ENCODE peak calls at places on chromosomes 16 and 17, in six cellular contexts. One of them, this sample, is unnamed.

GRCh38 chr17:58327363-58328194 is 1.0 kb downstream of the TSPOAP1 start:
- DNase-seq in psoas muscle: no peak
- DNase-seq in GM12865: no peak
- DNase-seq in tibial artery: no peak
- DNase-seq in mesenchymal stem cell: no peak
- DNase-seq in right atrium auricular region: no peak
- DNase-seq in this sample: no peak

GRCh38 chr16:4936181-4936990 is 562 bp downstream of the PPL start:
- DNase-seq in psoas muscle: peak
- DNase-seq in GM12865: no peak
- DNase-seq in tibial artery: peak
- DNase-seq in mesenchymal stem cell: no peak
- DNase-seq in right atrium auricular region: no peak
- DNase-seq in this sample: no peak

GRCh38 chr17:68328676-68329075 is 37.4 kb downstream of the ARSG start:
- DNase-seq in psoas muscle: no peak
- DNase-seq in GM12865: no peak
- DNase-seq in tibial artery: no peak
- DNase-seq in mesenchymal stem cell: peak
- DNase-seq in right atrium auricular region: no peak
- DNase-seq in this sample: no peak

GRCh38 chr16:11956558-11956957 is 8.5 kb upstream of the TNFRSF17 start:
- DNase-seq in psoas muscle: no peak
- DNase-seq in GM12865: no peak
- DNase-seq in tibial artery: no peak
- DNase-seq in mesenchymal stem cell: no peak
- DNase-seq in right atrium auricular region: no peak
- DNase-seq in this sample: no peak

GRCh38 chr16:63789603-63790002 is 1332.3 kb downstream of the CDH11 start:
- DNase-seq in psoas muscle: no peak
- DNase-seq in GM12865: no peak
- DNase-seq in tibial artery: no peak
- DNase-seq in mesenchymal stem cell: no peak
- DNase-seq in right atrium auricular region: no peak
- DNase-seq in this sample: no peak

GRCh38 chr17:47802341-47803022 is 19.1 kb downstream of the OSBPL7 start:
- DNase-seq in psoas muscle: no peak
- DNase-seq in GM12865: peak
- DNase-seq in tibial artery: no peak
- DNase-seq in mesenchymal stem cell: peak
- DNase-seq in right atrium auricular region: no peak
- DNase-seq in this sample: no peak

GRCh38 chr17:33292981-33293867 is at the start of gene ASIC2:
- DNase-seq in psoas muscle: peak
- DNase-seq in GM12865: no peak
- DNase-seq in tibial artery: no peak
- DNase-seq in mesenchymal stem cell: peak
- DNase-seq in right atrium auricular region: no peak
- DNase-seq in this sample: no peak

GRCh38 chr17:1931759-1932579 is 93.2 kb downstream of the RTN4RL1 start:
- DNase-seq in psoas muscle: peak
- DNase-seq in GM12865: no peak
- DNase-seq in tibial artery: no peak
- DNase-seq in mesenchymal stem cell: no peak
- DNase-seq in right atrium auricular region: no peak
- DNase-seq in this sample: peak

GRCh38 chr17:21263351-21263750 is 10.1 kb upstream of the NATD1 start:
- DNase-seq in psoas muscle: no peak
- DNase-seq in GM12865: no peak
- DNase-seq in tibial artery: no peak
- DNase-seq in mesenchymal stem cell: peak
- DNase-seq in right atrium auricular region: no peak
- DNase-seq in this sample: no peak

GRCh38 chr16:4283939-4284338 is 11.1 kb upstream of the TFAP4 start:
- DNase-seq in psoas muscle: no peak
- DNase-seq in GM12865: no peak
- DNase-seq in tibial artery: no peak
- DNase-seq in mesenchymal stem cell: peak
- DNase-seq in right atrium auricular region: no peak
- DNase-seq in this sample: no peak

GRCh38 chr16:11359370-11359769 is 14.1 kb downstream of the RMI2 start:
- DNase-seq in psoas muscle: peak
- DNase-seq in GM12865: no peak
- DNase-seq in tibial artery: no peak
- DNase-seq in mesenchymal stem cell: peak
- DNase-seq in right atrium auricular region: no peak
- DNase-seq in this sample: no peak

GRCh38 chr17:33750943-33751701 is 458.0 kb upstream of the ASIC2 start:
- DNase-seq in psoas muscle: peak
- DNase-seq in GM12865: peak
- DNase-seq in tibial artery: peak
- DNase-seq in mesenchymal stem cell: peak
- DNase-seq in right atrium auricular region: peak
- DNase-seq in this sample: peak

GRCh38 chr16:55476625-55477533 is 2.1 kb upstream of the MMP2 start:
- DNase-seq in psoas muscle: peak
- DNase-seq in GM12865: no peak
- DNase-seq in tibial artery: peak
- DNase-seq in mesenchymal stem cell: no peak
- DNase-seq in right atrium auricular region: peak
- DNase-seq in this sample: peak

GRCh38 chr17:45241315-45242011 is 19.8 kb downstream of the FMNL1 start:
- DNase-seq in psoas muscle: no peak
- DNase-seq in GM12865: no peak
- DNase-seq in tibial artery: no peak
- DNase-seq in mesenchymal stem cell: no peak
- DNase-seq in right atrium auricular region: no peak
- DNase-seq in this sample: no peak

GRCh38 chr16:55144656-55145055 is 179.3 kb upstream of the IRX6 start:
- DNase-seq in psoas muscle: no peak
- DNase-seq in GM12865: no peak
- DNase-seq in tibial artery: no peak
- DNase-seq in mesenchymal stem cell: no peak
- DNase-seq in right atrium auricular region: no peak
- DNase-seq in this sample: no peak

GRCh38 chr16:79847569-79847968 is 247.0 kb upstream of the MAF start:
- DNase-seq in psoas muscle: no peak
- DNase-seq in GM12865: no peak
- DNase-seq in tibial artery: no peak
- DNase-seq in mesenchymal stem cell: no peak
- DNase-seq in right atrium auricular region: no peak
- DNase-seq in this sample: no peak

GRCh38 chr16:79628501-79628975 is 28.0 kb upstream of the MAF start:
- DNase-seq in psoas muscle: no peak
- DNase-seq in GM12865: peak
- DNase-seq in tibial artery: no peak
- DNase-seq in mesenchymal stem cell: peak
- DNase-seq in right atrium auricular region: no peak
- DNase-seq in this sample: no peak

GRCh38 chr17:8420041-8420934 is 15.4 kb upstream of the NDEL1 start:
- DNase-seq in psoas muscle: peak
- DNase-seq in GM12865: no peak
- DNase-seq in tibial artery: peak
- DNase-seq in mesenchymal stem cell: peak
- DNase-seq in right atrium auricular region: peak
- DNase-seq in this sample: peak

GRCh38 chr16:49085689-49086088 is 195.9 kb downstream of the CBLN1 start:
- DNase-seq in psoas muscle: no peak
- DNase-seq in GM12865: no peak
- DNase-seq in tibial artery: no peak
- DNase-seq in mesenchymal stem cell: no peak
- DNase-seq in right atrium auricular region: no peak
- DNase-seq in this sample: no peak

GRCh38 chr16:2039286-2040030 is 8.2 kb downstream of the NTHL1 start:
- DNase-seq in psoas muscle: peak
- DNase-seq in GM12865: no peak
- DNase-seq in tibial artery: peak
- DNase-seq in mesenchymal stem cell: peak
- DNase-seq in right atrium auricular region: peak
- DNase-seq in this sample: peak

GRCh38 chr16:15425861-15426260 is 8.5 kb upstream of the BMERB1 start:
- DNase-seq in psoas muscle: no peak
- DNase-seq in GM12865: no peak
- DNase-seq in tibial artery: no peak
- DNase-seq in mesenchymal stem cell: no peak
- DNase-seq in right atrium auricular region: no peak
- DNase-seq in this sample: no peak

GRCh38 chr16:15422222-15422621 is 12.2 kb upstream of the BMERB1 start:
- DNase-seq in psoas muscle: no peak
- DNase-seq in GM12865: no peak
- DNase-seq in tibial artery: no peak
- DNase-seq in mesenchymal stem cell: no peak
- DNase-seq in right atrium auricular region: no peak
- DNase-seq in this sample: no peak

DNA sequence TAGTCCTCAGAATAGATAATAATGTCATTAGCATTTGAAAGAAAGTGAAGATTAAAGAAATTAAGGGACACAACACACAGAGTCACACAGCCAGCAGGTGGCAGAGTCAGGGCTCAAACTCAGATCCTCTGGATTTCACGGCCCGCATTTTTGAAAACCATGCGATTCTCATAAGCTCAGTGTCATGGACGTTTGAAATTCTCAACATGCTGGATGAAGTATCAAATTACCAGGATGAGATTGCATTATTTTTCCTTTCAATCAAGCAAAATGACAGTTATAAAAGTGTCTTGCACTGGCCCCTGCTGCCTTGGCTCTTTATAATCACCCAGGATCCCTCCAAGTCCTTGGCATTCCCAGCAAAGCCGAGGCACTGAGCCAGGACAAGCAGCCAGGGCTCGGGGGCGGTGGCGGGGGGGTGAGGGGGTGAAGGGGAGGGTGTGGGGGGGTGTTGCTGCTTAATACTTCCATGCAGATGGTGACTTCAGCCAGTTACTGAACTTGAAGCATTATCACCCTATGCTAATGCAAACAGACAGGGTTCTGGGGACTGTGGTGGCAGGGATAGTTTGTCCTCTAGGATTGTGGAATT is 6.6 kb upstream of the BMERB1 start:
- DNase-seq in psoas muscle: peak
- DNase-seq in GM12865: peak
- DNase-seq in tibial artery: peak
- DNase-seq in mesenchymal stem cell: peak
- DNase-seq in right atrium auricular region: peak
- DNase-seq in this sample: peak
- H3K4me3 ChIP-seq in psoas muscle: peak
- H3K4me3 ChIP-seq in GM12865: no peak
- H3K4me3 ChIP-seq in tibial artery: peak
- H3K4me3 ChIP-seq in mesenchymal stem cell: no peak
- H3K4me3 ChIP-seq in right atrium auricular region: peak
- H3K4me3 ChIP-seq in this sample: peak

GRCh38 chr16:89561195-89562026 is 929 bp downstream of the RPL13 start:
- DNase-seq in psoas muscle: no peak
- DNase-seq in GM12865: peak
- DNase-seq in tibial artery: no peak
- DNase-seq in mesenchymal stem cell: no peak
- DNase-seq in right atrium auricular region: no peak
- DNase-seq in this sample: no peak

GRCh38 chr16:89564476-89565255 is 4.2 kb downstream of the RPL13 start:
- DNase-seq in psoas muscle: no peak
- DNase-seq in GM12865: peak
- DNase-seq in tibial artery: no peak
- DNase-seq in mesenchymal stem cell: no peak
- DNase-seq in right atrium auricular region: no peak
- DNase-seq in this sample: no peak

GRCh38 chr16:89562027-89562599 is 1.6 kb downstream of the RPL13 start:
- DNase-seq in psoas muscle: no peak
- DNase-seq in GM12865: peak
- DNase-seq in tibial artery: no peak
- DNase-seq in mesenchymal stem cell: no peak
- DNase-seq in right atrium auricular region: no peak
- DNase-seq in this sample: no peak

GRCh38 chr16:89563639-89564392 is 3.3 kb downstream of the RPL13 start:
- DNase-seq in psoas muscle: no peak
- DNase-seq in GM12865: peak
- DNase-seq in tibial artery: no peak
- DNase-seq in mesenchymal stem cell: no peak
- DNase-seq in right atrium auricular region: no peak
- DNase-seq in this sample: no peak

DNA sequence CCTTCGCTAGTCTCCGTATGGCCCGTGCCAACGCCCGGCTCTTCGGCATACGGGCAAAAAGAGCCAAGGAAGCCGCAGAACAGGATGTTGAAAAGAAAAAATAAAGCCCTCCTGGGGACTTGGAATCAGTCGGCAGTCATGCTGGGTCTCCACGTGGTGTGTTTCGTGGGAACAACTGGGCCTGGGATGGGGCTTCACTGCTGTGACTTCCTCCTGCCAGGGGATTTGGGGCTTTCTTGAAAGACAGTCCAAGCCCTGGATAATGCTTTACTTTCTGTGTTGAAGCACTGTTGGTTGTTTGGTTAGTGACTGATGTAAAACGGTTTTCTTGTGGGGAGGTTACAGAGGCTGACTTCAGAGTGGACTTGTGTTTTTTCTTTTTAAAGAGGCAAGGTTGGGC is 2.5 kb downstream of the RPL13 start:
- DNase-seq in psoas muscle: no peak
- DNase-seq in GM12865: no peak
- DNase-seq in tibial artery: no peak
- DNase-seq in mesenchymal stem cell: no peak
- DNase-seq in right atrium auricular region: no peak
- DNase-seq in this sample: no peak
- H3K4me3 ChIP-seq in psoas muscle: peak
- H3K4me3 ChIP-seq in GM12865: peak
- H3K4me3 ChIP-seq in tibial artery: no peak
- H3K4me3 ChIP-seq in mesenchymal stem cell: no peak
- H3K4me3 ChIP-seq in right atrium auricular region: no peak
- H3K4me3 ChIP-seq in this sample: no peak

DNA sequence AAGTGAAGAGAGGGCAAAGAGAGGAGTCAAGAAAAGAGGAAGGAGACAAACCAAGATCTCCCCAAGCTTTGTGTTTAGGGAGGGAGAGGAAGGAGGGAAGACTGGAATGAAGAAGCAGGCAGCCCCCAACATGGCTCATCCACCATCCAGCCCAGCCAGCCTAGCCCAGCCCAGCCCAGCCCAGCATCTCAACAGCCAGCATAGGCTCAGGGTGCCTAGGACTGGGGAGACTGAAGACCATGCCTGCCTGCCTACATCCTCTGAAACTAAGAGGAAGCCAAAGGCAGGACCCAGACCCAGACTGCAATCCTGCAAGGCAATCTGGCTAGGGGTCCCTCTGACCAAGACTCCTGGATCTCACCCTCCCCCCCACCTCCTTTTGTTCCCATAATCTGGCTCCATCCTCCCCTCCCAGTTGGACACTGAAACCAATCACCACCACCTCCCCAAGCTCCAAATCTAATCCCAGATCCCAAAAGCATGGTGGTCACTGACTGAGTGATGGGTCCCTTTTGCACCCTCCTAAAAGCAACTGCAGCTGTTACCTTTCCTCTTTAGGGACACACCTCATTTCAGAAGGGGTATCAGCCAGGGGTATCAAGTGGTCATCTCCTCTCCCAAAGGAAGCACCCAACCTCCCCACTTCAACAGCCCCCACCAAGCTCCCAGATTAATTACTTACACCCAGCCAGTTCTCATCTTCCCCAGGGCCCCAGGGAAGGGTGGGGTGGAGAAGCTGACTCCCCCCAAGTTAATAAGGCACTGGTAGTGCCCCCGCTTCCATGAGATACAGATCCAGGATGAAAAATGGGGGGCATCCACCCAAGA is 1.2 kb downstream of the HDAC5 start:
- DNase-seq in psoas muscle: no peak
- DNase-seq in GM12865: no peak
- DNase-seq in tibial artery: no peak
- DNase-seq in mesenchymal stem cell: no peak
- DNase-seq in right atrium auricular region: no peak
- DNase-seq in this sample: no peak
- H3K4me3 ChIP-seq in psoas muscle: peak
- H3K4me3 ChIP-seq in GM12865: peak
- H3K4me3 ChIP-seq in tibial artery: peak
- H3K4me3 ChIP-seq in mesenchymal stem cell: peak
- H3K4me3 ChIP-seq in right atrium auricular region: peak
- H3K4me3 ChIP-seq in this sample: peak

GRCh38 chr17:3222505-3222904 is 15.0 kb downstream of the OR1A1 start:
- DNase-seq in psoas muscle: no peak
- DNase-seq in GM12865: no peak
- DNase-seq in tibial artery: no peak
- DNase-seq in mesenchymal stem cell: no peak
- DNase-seq in right atrium auricular region: no peak
- DNase-seq in this sample: no peak
- H3K4me3 ChIP-seq in psoas muscle: no peak
- H3K4me3 ChIP-seq in GM12865: no peak
- H3K4me3 ChIP-seq in tibial artery: no peak
- H3K4me3 ChIP-seq in mesenchymal stem cell: no peak
- H3K4me3 ChIP-seq in right atrium auricular region: no peak
- H3K4me3 ChIP-seq in this sample: no peak